ENCODE peak calls at places on chromosome 19, in four cellular contexts. U is foreskin fibroblast, L is cardiac fibroblast, S is cardiac muscle cell. P is an unnamed sample.

GRCh38 chr19:10086032-10086903 is at the start of gene SHFL:
- DNase-seq in S (peak), U (peak), L (peak), P (peak)

GRCh38 chr19:43928820-43929219 is 6.3 kb downstream of the ZNF45 start:
- DNase-seq in S (no peak), U (no peak), L (no peak), P (no peak)

GRCh38 chr19:42529248-42529764 is 1.0 kb upstream of the CEACAM1 start:
- DNase-seq in S (peak), L (peak), U (peak), P (peak)

GRCh38 chr19:16381756-16382401 is 57.3 kb downstream of the KLF2 start:
- DNase-seq in U (peak), S (peak), L (peak), P (no peak)

GRCh38 chr19:13839938-13840750 is 36.8 kb upstream of the NANOS3 start:
- DNase-seq in L (peak), S (no peak), U (peak), P (no peak)

GRCh38 chr19:16297575-16298178 is 26.9 kb upstream of the KLF2 start:
- DNase-seq in L (no peak), S (no peak), U (no peak), P (no peak)

GRCh38 chr19:5436101-5436947 is 18.9 kb upstream of the ZNRF4 start:
- DNase-seq in S (peak), L (peak), U (no peak), P (peak)

GRCh38 chr19:3210347-3211017 is 14.0 kb upstream of the CELF5 start:
- DNase-seq in S (peak), U (peak), L (peak), P (peak)

GRCh38 chr19:2840794-2841790 is at the start of gene ZNF555:
- DNase-seq in S (peak), L (peak), U (peak), P (peak)

GRCh38 chr19:42919757-42920079 is 2.0 kb upstream of the PSG6 start:
- DNase-seq in S (no peak), L (no peak), U (no peak), P (no peak)

GRCh38 chr19:27762933-27763332 is 1450.0 kb downstream of the UQCRFS1 start:
- DNase-seq in S (no peak), U (no peak), L (no peak), P (no peak)

GRCh38 chr19:53103903-53104203 is 631 bp upstream of the ZNF160 start:
- DNase-seq in S (no peak), L (no peak), U (peak), P (no peak)

GRCh38 chr19:17243854-17244617 is 1.7 kb downstream of the NR2F6 start:
- DNase-seq in L (peak), U (no peak), S (peak), P (peak)

GRCh38 chr19:44807162-44807561 is 1.7 kb upstream of the BCAM start:
- DNase-seq in U (no peak), L (no peak), S (no peak), P (no peak)

GRCh38 chr19:18809149-18809978 is 18.3 kb upstream of the COMP start:
- DNase-seq in S (no peak), U (peak), L (peak), P (no peak)

GRCh38 chr19:947707-948533 is 22.1 kb downstream of the ARID3A start:
- DNase-seq in S (no peak), U (no peak), L (no peak), P (no peak)

GRCh38 chr19:8576273-8576993 is 809 bp downstream of the MYO1F start:
- DNase-seq in S (no peak), U (no peak), L (no peak), P (no peak)

GRCh38 chr19:11693505-11694499 is 44.9 kb downstream of the ZNF823 start:
- DNase-seq in S (peak), L (peak), U (peak), P (no peak)
- TF ChIP-seq CTCF in S (no peak), L (no peak), U (no peak), P (no peak)

GRCh38 chr19:12779162-12779993 is 4.0 kb upstream of the HOOK2 start:
- DNase-seq in S (peak), U (peak), L (peak), P (no peak)
- TF ChIP-seq CTCF in S (no peak), U (no peak), L (peak), P (no peak)

DNA sequence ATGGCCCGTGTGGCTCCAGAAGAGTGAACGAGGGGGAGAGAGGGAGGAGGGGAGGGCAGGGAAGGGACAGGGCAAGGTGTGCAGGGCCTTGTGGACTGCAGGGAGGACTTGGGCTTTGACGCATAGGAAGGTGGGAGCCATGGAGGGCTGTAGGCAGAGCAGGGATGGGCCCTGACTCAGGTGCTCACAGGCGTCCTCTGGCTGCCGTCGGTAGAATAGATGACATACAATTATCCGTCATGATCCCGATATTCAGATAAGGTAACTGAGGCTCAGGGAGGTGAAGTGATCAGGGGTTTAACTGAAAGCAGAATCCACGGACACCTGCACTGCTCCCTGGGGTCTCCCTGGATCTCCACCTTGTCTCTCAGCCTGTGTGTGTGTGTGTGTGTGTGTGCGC is 3.4 kb downstream of the C3 start:
- DNase-seq in L (no peak), U (no peak), S (no peak), P (no peak)
- TF ChIP-seq CTCF in L (no peak), U (no peak), S (peak), P (peak)

GRCh38 chr19:35739275-35740107 is 2.8 kb downstream of the IGFLR1 start:
- DNase-seq in L (no peak), U (no peak), S (no peak), P (no peak)

GRCh38 chr19:35740108-35740422 is 2.2 kb downstream of the IGFLR1 start:
- DNase-seq in L (no peak), U (no peak), S (no peak), P (no peak)

GRCh38 chr19:35742121-35742724 is at the start of gene IGFLR1:
- DNase-seq in L (no peak), U (no peak), S (no peak), P (no peak)

GRCh38 chr19:35741216-35741541 is 1.1 kb downstream of the IGFLR1 start:
- DNase-seq in U (no peak), S (no peak), L (no peak), P (no peak)

GRCh38 chr19:35740423-35741215 is 1.6 kb downstream of the IGFLR1 start:
- DNase-seq in L (peak), S (peak), U (peak), P (peak)
- TF ChIP-seq CTCF in L (peak), S (peak), U (peak), P (peak)

GRCh38 chr19:35986111-35986510 is 8.9 kb upstream of the SDHAF1 start:
- DNase-seq in L (no peak), U (no peak), S (no peak), P (no peak)

GRCh38 chr19:35988824-35989223 is 6.2 kb upstream of the SDHAF1 start:
- DNase-seq in S (no peak), U (no peak), L (no peak), P (no peak)

GRCh38 chr19:35990771-35991730 is 3.9 kb upstream of the SDHAF1 start:
- DNase-seq in U (no peak), S (no peak), L (no peak), P (no peak)

GRCh38 chr19:35986664-35987570 is 8.1 kb upstream of the SDHAF1 start:
- DNase-seq in S (peak), U (no peak), L (no peak), P (no peak)

DNA sequence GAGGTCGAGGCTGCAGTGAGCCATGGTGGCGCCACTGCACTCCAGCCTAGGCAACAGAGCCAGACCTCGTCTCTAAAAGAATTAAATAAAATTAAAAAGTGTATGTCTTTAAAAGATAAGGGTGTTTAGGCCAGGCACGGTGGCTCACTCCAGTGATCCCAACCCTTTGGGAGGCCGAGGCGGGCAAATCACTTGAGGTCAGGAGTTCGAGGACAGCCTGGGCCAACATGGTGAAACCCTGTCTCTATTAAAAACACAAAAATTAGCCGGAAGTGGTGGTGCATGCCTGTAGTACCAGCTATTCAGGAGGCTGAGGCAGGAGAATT is 7.5 kb upstream of the SDHAF1 start:
- DNase-seq in L (no peak), S (no peak), U (no peak), P (no peak)
- TF ChIP-seq CTCF in L (no peak), S (no peak), U (no peak), P (peak)

DNA sequence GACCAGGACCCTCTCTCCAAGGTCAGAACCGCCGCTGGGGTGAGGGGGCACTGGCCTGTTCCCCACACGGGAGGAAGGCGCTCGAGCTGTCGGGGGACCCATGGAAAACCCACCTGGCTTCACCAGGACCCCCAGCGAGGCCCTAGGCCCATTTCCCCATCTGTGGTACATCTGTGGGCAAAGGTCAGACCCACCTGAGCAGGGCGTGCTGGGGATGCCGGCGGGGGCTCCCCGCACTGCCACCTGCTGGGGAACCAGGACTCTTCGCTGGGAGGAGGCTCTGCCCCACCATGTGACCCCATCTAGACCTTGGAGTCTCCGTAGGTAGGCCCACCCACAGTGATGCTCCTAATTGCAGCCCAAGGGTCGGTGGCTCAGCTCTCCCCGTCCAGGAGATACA is 511 bp downstream of the WDR88 start:
- DNase-seq in L (no peak), U (no peak), S (no peak), P (no peak)
- TF ChIP-seq CTCF in L (peak), U (peak), S (peak), P (peak)

GRCh38 chr19:12202250-12202649 is 39.4 kb downstream of the ZNF136 start:
- DNase-seq in S (peak), U (no peak), L (no peak), P (no peak)
- TF ChIP-seq CTCF in S (peak), U (no peak), L (peak), P (no peak)

GRCh38 chr19:11587302-11587972 is 9.8 kb upstream of the ZNF627 start:
- DNase-seq in U (peak), L (peak), S (peak), P (peak)

GRCh38 chr19:11594084-11594483 is 3.2 kb upstream of the ZNF627 start:
- DNase-seq in S (no peak), U (no peak), L (no peak), P (no peak)

GRCh38 chr19:11587973-11588631 is 9.2 kb upstream of the ZNF627 start:
- DNase-seq in L (no peak), S (no peak), U (no peak), P (no peak)
- TF ChIP-seq CTCF in L (no peak), S (no peak), U (no peak), P (no peak)

GRCh38 chr19:51158474-51159129 is 16.5 kb downstream of the SIGLEC7 start:
- DNase-seq in U (peak), L (peak), S (peak), P (peak)
- TF ChIP-seq CTCF in U (peak), L (peak), S (peak), P (peak)

P was measured in progenitor cell of endocrine pancreas.